ENCODE peak calls at places on chromosomes 5 and 9, in seven cellular contexts. X is substantia nigra; O is renal cortical epithelial cell; K is Ammon's horn; Y is activated CD4-positive, alpha-beta T cell treated with anti-CD3 and anti-CD28 coated beads for 48 hours; M is NCI-H69; H is neuronal stem cell. C is an unnamed sample.

GRCh38 chr5:139137703-139138102 is 60.5 kb downstream of the SIL1 start:
- DNase-seq in K (peak; percentile 49), Y (peak; percentile 11), M (peak; percentile 91), O (peak; percentile 69), X (peak; percentile 19), H (no peak), C (peak; percentile 53)

GRCh38 chr9:115165233-115165632 is 47.3 kb upstream of the TNC start:
- DNase-seq in K (no peak), H (no peak), O (no peak), X (no peak), M (no peak), Y (no peak), C (no peak)

GRCh38 chr9:4787876-4788275 is 4.9 kb upstream of the RCL1 start:
- DNase-seq in H (no peak), Y (no peak), O (no peak), M (no peak), X (no peak), K (no peak), C (no peak)

GRCh38 chr5:167147879-167148278 is 1143.6 kb upstream of the WWC1 start:
- DNase-seq in X (no peak), Y (no peak), O (no peak), H (no peak), K (no peak), M (peak; percentile 86), C (no peak)

GRCh38 chr5:68456756-68457217 is 241.2 kb downstream of the PIK3R1 start:
- DNase-seq in Y (no peak), K (no peak), O (peak; percentile 93), H (no peak), M (peak; percentile 75), X (no peak), C (no peak)

GRCh38 chr5:55160493-55161209 is 680 bp downstream of the GPX8 start:
- DNase-seq in K (no peak), M (no peak), X (no peak), O (peak; percentile 93), H (no peak), Y (no peak), C (no peak)

GRCh38 chr5:179731791-179732411 is 721 bp upstream of the MAML1 start:
- DNase-seq in Y (peak; percentile 38), X (no peak), K (no peak), M (no peak), H (no peak), O (peak; percentile 92), C (no peak)

GRCh38 chr9:81372628-81373191 is 316.6 kb downstream of the TLE1 start:
- DNase-seq in M (peak; percentile 11), O (no peak), H (no peak), Y (no peak), K (no peak), X (no peak), C (no peak)

GRCh38 chr9:5783982-5784381 is 48.9 kb downstream of the ERMP1 start:
- DNase-seq in M (no peak), X (no peak), H (no peak), Y (no peak), K (no peak), O (no peak), C (no peak)

GRCh38 chr5:120644516-120644915 is 180.4 kb downstream of the PRR16 start:
- DNase-seq in Y (no peak), X (no peak), H (no peak), O (no peak), M (no peak), K (no peak), C (no peak)

GRCh38 chr5:110817437-110817836 is 78.6 kb downstream of the SLC25A46 start:
- DNase-seq in K (no peak), H (no peak), M (no peak), Y (no peak), X (no peak), O (peak; percentile 6), C (no peak)